ENCODE peak calls at places on chromosomes 16 and 17, in ten cellular contexts. P is NCI-H460; K is non-pigmented ciliary epithelial cell; N is HepG2; S is NCI-H510A treated with DMSO at 0.1 percent for 48 hours; C is lung; Z is stimulated activated CD4-positive, alpha-beta T cell treated with anti-CD3 and anti-CD28 coated beads, Interleukin-1b, Interleukin-23, amount 100 ng/mL, for 24 hours; I is esophagus squamous epithelium; U is astrocyte of the hippocampus; B is mucosa of descending colon. R is an unnamed sample.

GRCh38 chr17:17502741-17503565 is 6.8 kb upstream of the RASD1 start:
- DNase-seq in P (no peak), K (no peak), N (no peak), S (no peak), C (no peak), Z (no peak), I (no peak), U (no peak), B (peak; percentile 12), R (no peak)

GRCh38 chr17:9488556-9488955 is 87.1 kb downstream of the STX8 start:
- DNase-seq in P (no peak), K (no peak), N (no peak), S (no peak), C (no peak), Z (no peak), I (no peak), U (peak; percentile 39), B (no peak), R (no peak)

GRCh38 chr17:36850794-36851193 is 86.5 kb upstream of the LHX1 start:
- DNase-seq in P (no peak), K (peak; percentile 36), N (no peak), S (no peak), C (no peak), Z (peak; percentile 4), I (no peak), U (peak; percentile 50), B (no peak), R (no peak)

GRCh38 chr17:72381597-72382397 is 261.0 kb downstream of the SOX9 start:
- DNase-seq in P (no peak), K (no peak), N (no peak), S (peak; percentile 78), C (no peak), Z (no peak), I (no peak), U (no peak), B (no peak), R (no peak)

GRCh38 chr17:72126575-72127486 is 6.0 kb downstream of the SOX9 start:
- DNase-seq in P (no peak), K (no peak), N (peak; percentile 95), S (no peak), C (no peak), Z (no peak), I (no peak), U (peak; percentile 89), B (no peak), R (no peak)

GRCh38 chr17:6712058-6712853 is 913 bp downstream of the SLC13A5 start:
- DNase-seq in P (no peak), K (no peak), N (peak; percentile 88), S (no peak), C (no peak), Z (no peak), I (no peak), U (peak; percentile 92), B (no peak), R (no peak)

GRCh38 chr17:8744086-8744781 is 402 bp downstream of the CCDC42 start:
- DNase-seq in P (no peak), K (no peak), N (no peak), S (no peak), C (no peak), Z (no peak), I (no peak), U (no peak), B (no peak), R (no peak)

GRCh38 chr16:51114369-51114768 is 36.7 kb downstream of the SALL1 start:
- DNase-seq in P (no peak), K (no peak), N (no peak), S (no peak), C (no peak), Z (no peak), I (no peak), U (no peak), B (no peak), R (no peak)

GRCh38 chr16:84532299-84532724 is 27.9 kb upstream of the MEAK7 start:
- DNase-seq in P (no peak), K (peak; percentile 82), N (peak; percentile 56), S (no peak), C (peak; percentile 47), Z (no peak), I (no peak), U (peak; percentile 96), B (peak; percentile 43), R (no peak)

R was measured in omental fat pad.